ENCODE peak calls at places on chromosomes 16 and 17, in four cellular contexts. L is GM12878, J is SJSA1, U is neuronal stem cell. G is an unnamed sample.

GRCh38 chr17:66508896-66509843 is 206.8 kb downstream of the PRKCA start:
- DNase-seq in U (no peak), L (no peak), J (peak; percentile 75), G (peak; percentile 64)

GRCh38 chr16:84839956-84840355 is 20.2 kb downstream of the CRISPLD2 start:
- DNase-seq in J (peak; percentile 71), L (no peak), U (no peak), G (no peak)

GRCh38 chr17:10547351-10547750 is 2.1 kb downstream of the MYH2 start:
- DNase-seq in U (no peak), L (no peak), J (no peak), G (no peak)

GRCh38 chr16:81841709-81842108 is 62.6 kb downstream of the PLCG2 start:
- DNase-seq in U (no peak), J (no peak), L (peak; percentile 63), G (no peak)

GRCh38 chr17:48616719-48617514 is 1.8 kb upstream of the HOXB8 start:
- DNase-seq in U (no peak), J (no peak), L (no peak), G (no peak)

GRCh38 chr17:81859906-81860755 is at the start of gene P4HB:
- DNase-seq in L (no peak), U (no peak), J (peak; percentile 46), G (no peak)

GRCh38 chr16:5207001-5207523 is 109.5 kb upstream of the EEF2KMT start:
- DNase-seq in J (no peak), L (no peak), U (no peak), G (no peak)

GRCh38 chr17:40779181-40779909 is 3.0 kb downstream of the KRT27 start:
- DNase-seq in U (no peak), J (no peak), L (no peak), G (peak; percentile 70)

GRCh38 chr17:74272731-74273201 is 1.3 kb upstream of the DNAI2 start:
- DNase-seq in J (no peak), U (peak; percentile 56), L (no peak), G (no peak)

GRCh38 chr17:4485676-4486646 is 12.7 kb upstream of the SPNS2 start:
- DNase-seq in L (no peak), U (no peak), J (no peak), G (no peak)

GRCh38 chr17:13787636-13788035 is 185.9 kb upstream of the HS3ST3A1 start:
- DNase-seq in U (no peak), J (no peak), L (no peak), G (no peak)

GRCh38 chr16:54633943-54634362 is 296.7 kb upstream of the IRX5 start:
- DNase-seq in L (no peak), J (no peak), U (no peak), G (peak; percentile 48)

GRCh38 chr17:20116683-20117309 is 107.6 kb downstream of the SPECC1 start:
- DNase-seq in J (peak; percentile 51), L (no peak), U (peak; percentile 64), G (no peak)

GRCh38 chr17:59178266-59178665 is 22.7 kb downstream of the PRR11 start:
- DNase-seq in U (no peak), L (no peak), J (no peak), G (no peak)

GRCh38 chr17:59175076-59175475 is 19.5 kb downstream of the PRR11 start:
- DNase-seq in J (no peak), U (no peak), L (no peak), G (no peak)

GRCh38 chr17:59181481-59181880 is 25.9 kb downstream of the PRR11 start:
- DNase-seq in U (no peak), L (no peak), J (no peak), G (no peak)

GRCh38 chr17:59185997-59186396 is 23.8 kb upstream of the SMG8 start:
- DNase-seq in L (no peak), J (no peak), U (no peak), G (no peak)

DNA sequence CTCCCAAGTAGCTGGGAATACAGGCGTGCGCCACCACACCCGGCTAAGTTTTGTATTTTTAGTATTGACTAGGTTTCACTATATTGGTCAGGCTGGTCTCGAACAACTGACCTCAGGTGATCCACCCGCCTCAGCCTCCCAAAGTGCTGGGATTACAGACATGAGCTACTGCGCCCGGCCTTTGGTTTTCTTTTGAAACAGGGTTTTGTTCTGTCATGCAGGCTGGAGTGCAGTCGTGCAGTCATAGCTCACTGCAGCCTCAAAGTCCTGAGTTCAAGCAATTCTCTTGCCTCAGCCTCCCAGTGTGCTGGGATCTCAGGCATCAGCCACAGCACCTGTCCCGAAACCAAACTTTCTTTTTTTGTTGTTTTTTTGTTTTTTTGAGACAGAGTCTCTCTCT is 25.1 kb downstream of the PRR11 start:
- DNase-seq in U (no peak), L (no peak), J (no peak), G (no peak)
- H3K9me3 ChIP-seq in U (no peaks in the 10 kb centered on the region), L (no peaks in the 10 kb centered on the region), J (no peaks in the 10 kb centered on the region), G (no peaks in the 10 kb centered on the region)

GRCh38 chr17:82949361-82949760 is 109.5 kb upstream of the ZNF750 start:
- DNase-seq in L (no peak), U (no peak), J (no peak), G (no peak)
- H3K9me3 ChIP-seq in L (peaks cover 20% of the 10 kb centered on the region), U (peaks cover 57% of the 10 kb centered on the region), J (peaks cover 29% of the 10 kb centered on the region), G (peaks cover 6% of the 10 kb centered on the region)

DNA sequence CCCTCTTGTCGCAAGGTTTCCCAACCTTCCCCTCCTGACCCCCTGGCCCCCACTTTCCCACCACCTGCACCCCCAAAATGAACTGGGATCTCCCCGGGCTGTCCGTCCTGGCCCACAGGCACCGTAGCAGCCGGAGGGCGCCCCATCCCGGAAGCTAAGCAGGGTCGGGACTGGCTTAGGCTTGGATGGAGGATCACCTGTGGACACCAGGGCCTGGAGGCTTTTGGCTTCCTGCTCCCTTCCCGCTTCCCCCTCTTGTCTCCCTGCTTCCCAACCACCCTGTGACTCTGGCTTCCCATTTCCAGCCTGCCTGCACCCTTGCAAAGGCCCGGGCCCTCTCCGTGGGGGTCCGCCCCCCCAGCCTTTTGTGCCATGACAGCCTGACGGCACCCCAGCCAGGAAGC is 2291.3 kb downstream of the TP53TG3F start:
- DNase-seq in U (no peak), L (no peak), J (no peak), G (no peak)
- H3K9me3 ChIP-seq in U (peaks cover 72% of the 10 kb centered on the region), L (no peaks in the 10 kb centered on the region), J (no peaks in the 10 kb centered on the region), G (peaks cover 54% of the 10 kb centered on the region)

DNA sequence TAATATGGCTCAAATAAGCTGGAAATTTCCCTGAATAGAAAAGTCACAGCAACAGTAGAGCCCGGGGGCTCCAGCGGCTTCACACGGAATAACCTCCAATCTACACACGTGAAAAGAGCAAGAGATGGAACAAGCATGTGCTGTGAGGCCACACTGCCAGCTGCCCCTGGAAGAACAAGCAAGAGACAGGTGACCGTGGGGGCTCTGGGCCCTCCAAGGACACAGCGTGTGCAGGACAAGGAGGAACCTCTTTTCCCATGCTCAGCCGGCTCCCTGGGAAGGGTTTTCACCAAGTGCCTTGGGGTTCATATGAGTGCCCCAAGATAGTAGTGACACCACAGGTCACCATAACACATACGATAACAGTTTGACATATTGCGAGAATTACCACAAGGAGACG is 110.2 kb upstream of the ZNF750 start:
- DNase-seq in U (no peak), J (no peak), L (no peak), G (no peak)
- H3K9me3 ChIP-seq in U (peaks cover 54% of the 10 kb centered on the region), J (peaks cover 23% of the 10 kb centered on the region), L (peaks cover 14% of the 10 kb centered on the region), G (no peaks in the 10 kb centered on the region)

DNA sequence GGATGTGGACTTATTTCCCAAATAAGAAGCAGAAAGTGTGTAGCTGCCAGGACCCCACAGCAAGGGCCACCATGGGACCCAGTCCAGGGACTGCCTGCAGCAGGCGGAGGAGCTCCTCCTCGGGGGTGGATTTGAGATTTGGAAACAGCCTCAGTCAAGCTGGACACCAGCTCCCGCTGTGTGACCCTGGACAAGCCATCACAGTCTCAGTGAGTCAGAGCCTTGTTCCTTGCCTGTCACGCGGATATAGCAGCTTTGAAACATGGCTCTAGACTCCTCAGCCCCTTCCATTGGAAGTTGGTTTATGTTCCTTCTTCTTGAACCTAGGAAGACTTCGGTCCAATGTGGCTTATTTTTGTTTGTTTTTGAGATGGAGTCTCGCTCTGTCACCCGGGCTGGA is 12.5 kb upstream of the DPEP1 start:
- DNase-seq in L (no peak), U (no peak), J (no peak), G (no peak)
- H3K9me3 ChIP-seq in L (no peaks in the 10 kb centered on the region), U (no peaks in the 10 kb centered on the region), J (no peaks in the 10 kb centered on the region), G (no peaks in the 10 kb centered on the region)

DNA sequence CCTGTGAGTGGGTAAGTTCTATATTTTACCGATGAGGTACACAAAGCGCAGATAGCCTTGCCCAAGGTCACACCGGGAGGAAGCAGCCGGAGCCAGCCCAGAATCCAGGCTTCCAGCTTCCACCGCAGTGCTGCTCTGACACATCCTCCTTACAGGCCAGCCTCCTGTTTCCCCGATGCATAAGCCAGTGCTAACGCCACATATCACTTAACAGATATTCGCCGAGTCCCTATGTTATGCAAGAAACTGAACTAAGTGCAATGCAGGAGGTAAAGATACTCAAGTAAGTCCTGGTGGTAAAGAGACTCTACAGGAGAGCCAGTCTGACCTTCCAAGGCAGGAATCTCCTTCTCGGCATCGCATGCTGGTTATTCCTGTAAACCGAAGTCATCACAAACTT is 118.3 kb upstream of the TNRC6C start:
- DNase-seq in J (no peak), U (no peak), L (no peak), G (no peak)
- H3K9me3 ChIP-seq in J (no peaks in the 10 kb centered on the region), U (no peaks in the 10 kb centered on the region), L (no peaks in the 10 kb centered on the region), G (no peaks in the 10 kb centered on the region)